ENCODE peak calls at places on chromosomes 13 and 19, in eight cellular contexts. F is heart right ventricle, I is substantia nigra, B is cardiac muscle cell, Y is hepatocyte, D is adrenal gland, H is brain microvascular endothelial cell, Q is RWPE1. R is an unnamed sample.

GRCh38 chr13:114259974-114260373 is 21.4 kb upstream of the UPF3A start:
- DNase-seq in F (no peak), I (no peak), B (no peak), Y (no peak), D (no peak), H (no peak), Q (no peak), R (no peak)

GRCh38 chr13:53089951-53090350 is 61.3 kb downstream of the OLFM4 start:
- DNase-seq in F (no peak), I (no peak), B (no peak), Y (no peak), D (no peak), H (no peak), Q (no peak), R (no peak)

GRCh38 chr13:36453518-36453917 is 21.2 kb downstream of the CCNA1 start:
- DNase-seq in F (no peak), I (no peak), B (peak; percentile 52), Y (peak; percentile 37), D (no peak), H (no peak), Q (no peak), R (peak; percentile 64)

GRCh38 chr13:103510007-103510406 is 443.8 kb upstream of the SLC10A2 start:
- DNase-seq in F (no peak), I (no peak), B (no peak), Y (no peak), D (no peak), H (no peak), Q (no peak), R (peak; percentile 27)

GRCh38 chr19:46147166-46147740 is 785 bp upstream of the IGFL2 start:
- DNase-seq in F (no peak), I (no peak), B (no peak), Y (peak; percentile 12), D (no peak), H (no peak), Q (no peak), R (no peak)

GRCh38 chr13:85347251-85347650 is 452.0 kb downstream of the SLITRK6 start:
- DNase-seq in F (no peak), I (no peak), B (no peak), Y (no peak), D (no peak), H (peak; percentile 60), Q (no peak), R (no peak)

GRCh38 chr19:18232540-18233223 is 6.4 kb upstream of the PDE4C start:
- DNase-seq in F (no peak), I (no peak), B (no peak), Y (peak; percentile 57), D (no peak), H (no peak), Q (peak; percentile 33), R (peak; percentile 92)

GRCh38 chr19:2212861-2213711 is 23.0 kb downstream of the PLEKHJ1 start:
- DNase-seq in F (no peak), I (no peak), B (no peak), Y (peak; percentile 77), D (no peak), H (no peak), Q (no peak), R (no peak)

GRCh38 chr19:33953592-33953991 is 156.9 kb downstream of the KCTD15 start:
- DNase-seq in F (no peak), I (no peak), B (no peak), Y (no peak), D (no peak), H (no peak), Q (no peak), R (peak; percentile 25)

GRCh38 chr13:23771966-23772365 is 117.2 kb downstream of the MIPEP start:
- DNase-seq in F (no peak), I (no peak), B (no peak), Y (no peak), D (no peak), H (no peak), Q (peak; percentile 49), R (no peak)

DNA sequence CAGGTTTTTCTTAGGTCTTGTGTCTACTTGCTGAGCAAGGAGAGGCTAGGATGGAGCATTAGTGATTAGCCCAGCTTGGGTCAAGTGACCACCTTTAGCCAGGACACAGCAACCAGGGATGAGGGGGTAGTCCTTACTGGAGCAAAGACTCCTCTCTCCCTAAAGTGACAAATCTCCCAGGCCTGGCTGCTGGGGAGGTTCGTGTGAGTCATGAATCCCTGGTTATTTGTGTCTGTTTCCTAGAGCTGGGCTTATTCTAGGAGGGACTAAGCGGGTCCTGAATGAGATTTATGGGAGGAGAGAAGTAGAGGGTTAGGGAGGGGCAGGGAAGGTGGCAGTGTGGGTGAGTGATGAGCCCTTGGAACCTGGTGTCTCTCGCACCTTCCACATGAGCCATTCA is 487.3 kb downstream of the TSHZ3 start:
- DNase-seq in F (no peak), I (no peak), B (no peak), Y (no peak), D (no peak), H (no peak), Q (no peak), R (no peak)
- H3K27ac ChIP-seq in F (no peak overlapping the region), I (no peak overlapping the region), B (no peak overlapping the region), Y (no peak overlapping the region), D (no peak overlapping the region), H (no peak overlapping the region), Q (no peak overlapping the region), R (no peak overlapping the region)

GRCh38 chr13:40562975-40563349 is 103.5 kb downstream of the FOXO1 start:
- DNase-seq in F (no peak), I (no peak), B (no peak), Y (no peak), D (no peak), H (no peak), Q (no peak), R (no peak)

GRCh38 chr13:40565282-40566148 is 100.9 kb downstream of the FOXO1 start:
- DNase-seq in F (no peak), I (no peak), B (no peak), Y (no peak), D (no peak), H (no peak), Q (no peak), R (no peak)

GRCh38 chr13:40566811-40567210 is 99.6 kb downstream of the FOXO1 start:
- DNase-seq in F (no peak), I (no peak), B (no peak), Y (no peak), D (no peak), H (no peak), Q (no peak), R (no peak)

GRCh38 chr13:40563350-40564125 is 102.9 kb downstream of the FOXO1 start:
- DNase-seq in F (no peak), I (no peak), B (peak; percentile 81), Y (peak; percentile 39), D (no peak), H (no peak), Q (no peak), R (no peak)

DNA sequence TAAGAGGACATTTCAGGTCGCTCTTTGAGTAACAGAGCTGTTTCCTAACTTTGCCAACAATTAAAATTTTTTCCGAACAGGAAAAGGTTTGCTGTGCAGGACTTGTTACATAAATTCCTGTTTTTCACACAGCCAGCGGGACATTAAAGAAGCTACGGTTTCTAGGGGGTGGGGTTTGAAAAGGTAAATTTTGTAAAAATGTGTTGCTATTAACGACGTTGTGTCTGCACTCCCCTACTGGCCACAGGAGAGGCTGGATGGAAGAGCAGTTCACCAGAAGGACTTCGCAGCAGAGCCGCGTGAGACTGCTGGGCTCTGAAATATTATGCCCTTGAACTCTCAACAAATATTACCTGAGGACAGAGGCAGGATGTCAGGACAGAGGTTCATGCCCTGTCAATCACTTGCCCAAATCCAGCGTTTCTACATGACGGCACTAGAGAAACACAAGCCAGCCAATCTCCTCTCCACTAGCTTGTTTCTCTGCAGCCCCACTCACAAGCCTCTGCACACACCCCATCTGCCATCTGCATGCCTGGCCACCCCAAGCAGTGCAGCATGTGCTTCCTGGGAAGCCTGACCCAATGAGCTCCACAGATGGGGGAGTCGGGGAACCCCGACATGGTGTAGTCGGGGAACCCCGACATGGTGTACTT is 102.0 kb downstream of the FOXO1 start:
- DNase-seq in F (no peak), I (no peak), B (peak; percentile 49), Y (no peak), D (no peak), H (no peak), Q (no peak), R (no peak)
- H3K27ac ChIP-seq in F (no peak overlapping the region), I (no peak overlapping the region), B (peak overlapping the region; percentile 53), Y (peak overlapping the region; percentile 43), D (peak overlapping the region; percentile 73), H (no peak overlapping the region), Q (no peak overlapping the region), R (peak overlapping the region; percentile 59)

GRCh38 chr13:75136151-75136550 is 345.8 kb downstream of the TBC1D4 start:
- DNase-seq in F (no peak), I (no peak), B (no peak), Y (no peak), D (no peak), H (no peak), Q (no peak), R (no peak)

GRCh38 chr13:75132800-75133695 is 348.9 kb downstream of the TBC1D4 start:
- DNase-seq in F (no peak), I (no peak), B (no peak), Y (no peak), D (no peak), H (no peak), Q (no peak), R (no peak)

GRCh38 chr13:75139291-75139690 is 342.7 kb downstream of the TBC1D4 start:
- DNase-seq in F (no peak), I (no peak), B (peak; percentile 70), Y (no peak), D (no peak), H (no peak), Q (no peak), R (no peak)

GRCh38 chr13:75137911-75138571 is 343.9 kb downstream of the TBC1D4 start:
- DNase-seq in F (no peak), I (no peak), B (peak; percentile 43), Y (no peak), D (no peak), H (no peak), Q (no peak), R (no peak)

DNA sequence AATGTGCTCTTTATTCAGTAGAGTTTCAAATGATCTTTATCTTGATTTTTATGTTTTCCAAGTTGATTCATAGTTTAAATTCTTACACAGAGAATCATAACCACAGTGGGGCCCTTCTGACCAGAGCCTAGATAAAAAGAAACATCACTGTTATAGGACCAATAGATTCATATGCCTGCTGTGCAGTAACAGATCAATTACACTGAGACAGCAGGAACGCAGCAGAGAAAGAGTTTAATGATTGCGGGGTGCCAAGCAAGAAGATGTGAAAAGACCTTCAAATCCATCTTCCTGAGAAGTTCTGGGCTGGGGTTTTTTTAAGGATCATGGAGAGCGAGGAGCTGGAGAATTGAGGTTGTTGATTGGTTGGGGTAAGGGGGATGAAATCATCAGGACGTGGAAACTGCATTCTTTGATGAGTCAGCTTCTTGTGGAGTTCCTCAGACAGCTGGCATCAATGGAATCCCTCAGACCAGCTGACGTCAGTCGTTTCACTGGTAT is 346.6 kb downstream of the TBC1D4 start:
- DNase-seq in F (no peak), I (no peak), B (peak; percentile 97), Y (peak; percentile 6), D (no peak), H (peak; percentile 98), Q (peak; percentile 9), R (no peak)
- H3K27ac ChIP-seq in F (no peak overlapping the region), I (no peak overlapping the region), B (no peak overlapping the region), Y (no peak overlapping the region), D (no peak overlapping the region), H (peak overlapping the region; percentile 95), Q (no peak overlapping the region), R (no peak overlapping the region)

DNA sequence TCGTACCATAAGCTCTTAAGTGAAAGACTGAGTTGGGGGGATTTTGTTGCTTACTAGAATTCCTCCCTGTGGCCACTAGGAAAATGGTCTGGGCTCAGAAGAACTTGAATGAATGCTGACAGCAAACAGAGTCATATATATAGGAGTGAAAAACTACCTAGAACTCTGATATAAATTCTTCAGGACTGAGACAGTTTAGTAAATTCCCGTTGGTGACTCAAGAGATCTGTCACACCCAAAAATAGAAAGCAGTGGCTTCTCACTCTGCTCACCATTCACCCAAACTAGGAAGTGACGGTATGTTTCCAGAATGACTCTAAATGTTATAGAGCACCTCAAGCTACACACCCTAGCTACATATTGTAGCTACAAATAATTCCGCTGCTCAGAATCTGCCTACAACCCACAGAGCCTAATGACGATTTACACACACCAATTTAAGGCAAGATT is 116.2 kb downstream of the TBC1D4 start:
- DNase-seq in F (no peak), I (no peak), B (peak; percentile 36), Y (no peak), D (no peak), H (peak; percentile 87), Q (peak; percentile 62), R (peak; percentile 39)
- H3K27ac ChIP-seq in F (peak overlapping the region; percentile 45), I (no peak overlapping the region), B (no peak overlapping the region), Y (no peak overlapping the region), D (no peak overlapping the region), H (peak overlapping the region; percentile 72), Q (no peak overlapping the region), R (no peak overlapping the region)